ENCODE peak calls at places on chromosomes 1 and 21, in six cellular contexts. P, S, X, G, J and C are unnamed samples.

GRCh38 chr1:202586018-202586821 is 124.0 kb downstream of the SYT2 start:
- DNase-seq in P (no peak), G (peak), X (no peak), S (peak), J (no peak), C (peak)

GRCh38 chr1:172399369-172400072 is 21.0 kb upstream of the C1orf105 start:
- DNase-seq in S (peak), X (peak), P (peak), J (peak), G (peak), C (peak)

GRCh38 chr1:96445296-96445695 is 276.3 kb upstream of the PTBP2 start:
- DNase-seq in X (no peak), J (no peak), G (no peak), S (no peak), P (peak), C (no peak)

GRCh38 chr1:53656916-53657170 is 82.1 kb downstream of the GLIS1 start:
- DNase-seq in G (no peak), S (no peak), P (no peak), X (no peak), J (no peak), C (no peak)

GRCh38 chr1:58576727-58577675 is at the start of gene TACSTD2:
- DNase-seq in P (peak), G (no peak), X (peak), J (no peak), S (peak), C (peak)

GRCh38 chr1:167797005-167797404 is 75.2 kb downstream of the MPZL1 start:
- DNase-seq in J (no peak), X (peak), S (peak), G (no peak), P (peak), C (peak)

GRCh38 chr1:151639466-151639865 is 27.6 kb downstream of the SNX27 start:
- DNase-seq in S (peak), J (no peak), X (no peak), P (no peak), G (no peak), C (peak)

GRCh38 chr1:214331827-214332423 is 51.0 kb downstream of the SMYD2 start:
- DNase-seq in P (peak), J (peak), X (peak), S (peak), G (peak), C (peak)

GRCh38 chr1:53619088-53619810 is 119.7 kb downstream of the GLIS1 start:
- DNase-seq in S (no peak), P (no peak), G (no peak), X (no peak), J (no peak), C (no peak)

GRCh38 chr1:177495878-177496277 is 325.1 kb downstream of the BRINP2 start:
- DNase-seq in J (no peak), S (no peak), P (peak), G (no peak), X (no peak), C (peak)

GRCh38 chr1:18176619-18177018 is 69.0 kb downstream of the IGSF21 start:
- DNase-seq in S (no peak), X (no peak), P (peak), G (no peak), J (no peak), C (no peak)

GRCh38 chr21:33821580-33822322 is 93.9 kb downstream of the ATP5PO start:
- DNase-seq in P (no peak), S (no peak), G (no peak), J (no peak), X (no peak), C (no peak)

GRCh38 chr1:63955746-63956145 is 181.9 kb downstream of the ROR1 start:
- DNase-seq in J (no peak), S (no peak), P (no peak), G (no peak), X (no peak), C (peak)

GRCh38 chr1:147292012-147292411 is 49.5 kb downstream of the CHD1L start:
- DNase-seq in G (no peak), X (no peak), P (no peak), J (no peak), S (no peak), C (peak)

GRCh38 chr1:215887618-215888017 is 320.5 kb downstream of the KCTD3 start:
- DNase-seq in J (no peak), G (no peak), S (no peak), P (no peak), X (no peak), C (no peak)

GRCh38 chr1:67230539-67230938 is 64.3 kb downstream of the IL23R start:
- DNase-seq in G (no peak), P (no peak), X (no peak), S (no peak), J (no peak), C (no peak)

GRCh38 chr1:233544304-233544703 is 69.6 kb upstream of the KCNK1 start:
- DNase-seq in S (no peak), J (peak), X (no peak), P (no peak), G (no peak), C (no peak)

GRCh38 chr1:222769968-222770620 is 33.1 kb downstream of the FAM177B start:
- DNase-seq in S (no peak), G (no peak), P (no peak), J (no peak), X (no peak), C (peak)

GRCh38 chr1:18711561-18712253 is 81.1 kb downstream of the PAX7 start:
- DNase-seq in X (no peak), S (no peak), P (no peak), J (no peak), G (no peak), C (no peak)

GRCh38 chr1:157156058-157156541 is 17.9 kb upstream of the ETV3 start:
- DNase-seq in J (peak), S (peak), P (peak), X (peak), G (peak), C (peak)

GRCh38 chr1:97092824-97093223 is 371.2 kb downstream of the PTBP2 start:
- DNase-seq in J (no peak), P (no peak), G (no peak), S (no peak), X (no peak), C (no peak)

GRCh38 chr1:44327679-44328491 is 27.2 kb downstream of the ERI3 start:
- DNase-seq in S (peak), P (no peak), X (peak), J (no peak), G (peak), C (peak)

GRCh38 chr21:29117372-29117955 is 13.0 kb upstream of the MAP3K7CL start:
- DNase-seq in J (peak), X (no peak), P (no peak), S (no peak), G (no peak), C (no peak)

GRCh38 chr1:31753623-31754349 is 10.4 kb downstream of the ADGRB2 start:
- DNase-seq in X (no peak), J (no peak), S (peak), P (no peak), G (peak), C (peak)

GRCh38 chr1:156689960-156690672 is 12.9 kb upstream of the NES start:
- DNase-seq in S (peak), X (no peak), J (no peak), P (peak), G (no peak), C (peak)

GRCh38 chr1:231420959-231421615 is 1.0 kb downstream of the EGLN1 start:
- DNase-seq in S (peak), X (peak), J (peak), G (peak), P (peak), C (peak)

GRCh38 chr1:6503884-6504602 is 12.6 kb upstream of the PLEKHG5 start:
- DNase-seq in P (no peak), X (no peak), G (peak), S (no peak), J (no peak), C (no peak)

GRCh38 chr1:6500446-6501406 is 9.3 kb upstream of the PLEKHG5 start:
- DNase-seq in S (no peak), J (no peak), P (no peak), X (no peak), G (peak), C (no peak)

GRCh38 chr1:6501414-6501813 is 9.9 kb upstream of the PLEKHG5 start:
- DNase-seq in J (no peak), X (no peak), P (no peak), S (no peak), G (peak), C (no peak)

GRCh38 chr1:6504887-6505286 is 13.4 kb upstream of the PLEKHG5 start:
- DNase-seq in S (no peak), X (no peak), G (no peak), P (no peak), J (no peak), C (no peak)

DNA sequence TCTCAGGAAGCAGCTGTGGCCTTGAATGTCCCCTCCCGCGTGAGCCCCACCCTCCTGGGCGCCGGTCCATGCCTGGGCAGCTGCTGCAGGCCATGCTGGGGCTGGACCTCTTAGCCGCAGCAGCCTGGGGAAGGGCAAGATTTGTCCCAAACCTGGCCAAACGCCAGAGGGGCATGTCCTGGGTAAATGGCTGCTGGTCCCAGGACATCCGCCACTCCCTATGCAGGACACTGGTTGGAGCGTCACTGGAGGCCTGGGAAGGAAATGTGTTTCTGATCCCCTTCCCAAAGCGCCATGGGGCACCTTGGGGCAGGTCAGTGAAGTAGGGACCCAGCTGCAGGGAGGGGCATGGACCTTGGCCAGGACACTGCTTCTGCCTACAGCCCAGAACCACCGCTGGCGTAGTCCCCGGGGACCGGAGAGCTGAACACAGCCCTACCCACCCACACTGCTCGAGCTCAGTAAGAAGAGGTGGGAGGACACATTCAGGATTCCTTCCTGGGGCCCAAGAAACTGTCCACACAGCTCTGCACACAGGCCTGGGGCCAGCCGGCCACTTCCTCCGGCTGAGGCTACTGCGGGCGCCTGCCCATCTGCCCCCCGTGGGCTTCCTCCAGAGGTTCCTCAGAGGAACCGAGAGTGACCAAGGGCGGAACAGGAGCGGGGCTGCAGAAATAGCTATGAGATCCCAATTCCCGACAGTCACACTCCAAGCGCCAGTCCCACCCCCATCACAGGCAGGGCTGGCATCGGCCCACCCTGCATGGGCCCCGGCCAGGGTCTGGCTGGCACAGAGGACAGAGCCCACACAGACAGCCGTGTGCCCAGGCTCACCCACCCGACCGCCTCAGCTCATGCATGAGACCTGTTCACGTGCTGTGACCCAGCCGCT is 10.8 kb upstream of the PLEKHG5 start:
- DNase-seq in X (no peak), P (no peak), G (peak), J (no peak), S (no peak), C (peak)
- H3K4me2 ChIP-seq in X (no peak), P (no peak), G (no peak), J (no peak), S (no peak), C (no peak)

GRCh38 chr21:35102488-35103407 is 53.6 kb upstream of the RUNX1 start:
- DNase-seq in P (no peak), G (no peak), S (no peak), J (no peak), X (no peak), C (no peak)
- TF ChIP-seq EZH2phosphoT487 in P (no peak), G (no peak), S (no peak), J (no peak), X (no peak), C (no peak)

DNA sequence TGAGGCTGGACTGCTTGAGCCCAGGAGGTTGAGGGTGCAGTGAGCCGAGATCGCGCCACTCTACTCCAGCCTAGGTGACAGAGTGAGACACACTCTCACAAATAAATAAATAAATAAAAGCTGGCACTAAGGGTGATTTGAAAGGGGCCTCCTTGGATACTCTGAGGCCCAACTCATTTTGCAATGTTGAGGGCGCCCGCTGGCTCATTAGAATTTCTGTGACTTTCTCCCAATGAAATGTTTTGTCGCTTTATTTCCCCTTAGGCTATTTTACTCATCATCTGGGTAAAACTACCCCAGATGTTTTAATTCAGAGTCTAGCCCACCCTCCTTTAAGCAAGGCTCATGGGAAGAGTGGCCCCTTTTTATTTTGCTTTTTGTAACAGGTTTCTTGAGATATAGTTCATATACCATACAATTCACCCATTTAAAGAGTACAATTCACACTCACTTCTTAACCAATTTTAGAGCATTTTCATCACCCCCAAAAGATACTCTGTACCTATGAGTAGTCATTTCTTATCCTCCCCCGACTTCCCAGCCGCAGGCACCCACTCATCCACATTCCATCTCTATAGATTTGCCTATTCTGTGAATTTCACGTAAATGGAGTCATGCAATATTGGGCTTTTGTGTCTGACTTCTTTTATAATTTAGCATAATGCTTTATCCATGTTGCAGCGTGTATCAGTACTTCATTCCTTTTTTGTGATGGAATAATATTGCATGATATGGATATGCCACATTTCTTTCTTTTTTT is 259.1 kb downstream of the KAZN start:
- DNase-seq in P (no peak), X (no peak), S (no peak), J (no peak), G (no peak), C (peak)
- H3K4me2 ChIP-seq in P (no peak), X (peak), S (no peak), J (no peak), G (no peak), C (no peak)

DNA sequence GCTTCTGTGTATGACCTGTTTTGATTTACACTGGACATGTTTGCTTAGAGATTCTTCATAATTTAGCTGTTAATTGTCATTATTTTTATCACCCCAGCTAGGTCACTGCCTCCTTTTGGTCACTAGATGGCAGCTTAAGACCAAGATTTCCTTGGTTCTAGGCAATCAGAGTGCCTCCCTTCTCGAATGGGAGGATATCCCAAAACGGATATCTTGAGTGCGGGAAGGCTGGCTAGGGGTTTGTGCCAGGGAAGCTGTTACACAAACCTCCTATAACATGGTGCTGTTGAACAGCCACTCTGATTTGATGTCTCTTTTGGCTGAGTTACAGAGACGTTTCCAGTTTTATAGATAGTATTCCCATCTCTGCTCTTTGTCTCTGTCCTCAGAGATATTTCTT is 283.5 kb downstream of the S1PR1 start:
- DNase-seq in J (peak), S (peak), G (peak), X (peak), P (peak), C (peak)
- TF ChIP-seq EZH2phosphoT487 in J (no peak), S (no peak), G (no peak), X (no peak), P (no peak), C (no peak)

GRCh38 chr1:82161651-82162238 is 361.0 kb downstream of the ADGRL2 start:
- DNase-seq in G (no peak), J (no peak), S (peak), X (no peak), P (no peak), C (no peak)
- H3K4me2 ChIP-seq in G (no peak), J (no peak), S (peak), X (no peak), P (no peak), C (peak)

GRCh38 chr1:2499986-2500596 is 24.0 kb downstream of the PLCH2 start:
- DNase-seq in G (peak), X (no peak), J (no peak), P (no peak), S (no peak), C (no peak)
- TF ChIP-seq EZH2phosphoT487 in G (no peak), X (no peak), J (no peak), P (no peak), S (no peak), C (no peak)

DNA sequence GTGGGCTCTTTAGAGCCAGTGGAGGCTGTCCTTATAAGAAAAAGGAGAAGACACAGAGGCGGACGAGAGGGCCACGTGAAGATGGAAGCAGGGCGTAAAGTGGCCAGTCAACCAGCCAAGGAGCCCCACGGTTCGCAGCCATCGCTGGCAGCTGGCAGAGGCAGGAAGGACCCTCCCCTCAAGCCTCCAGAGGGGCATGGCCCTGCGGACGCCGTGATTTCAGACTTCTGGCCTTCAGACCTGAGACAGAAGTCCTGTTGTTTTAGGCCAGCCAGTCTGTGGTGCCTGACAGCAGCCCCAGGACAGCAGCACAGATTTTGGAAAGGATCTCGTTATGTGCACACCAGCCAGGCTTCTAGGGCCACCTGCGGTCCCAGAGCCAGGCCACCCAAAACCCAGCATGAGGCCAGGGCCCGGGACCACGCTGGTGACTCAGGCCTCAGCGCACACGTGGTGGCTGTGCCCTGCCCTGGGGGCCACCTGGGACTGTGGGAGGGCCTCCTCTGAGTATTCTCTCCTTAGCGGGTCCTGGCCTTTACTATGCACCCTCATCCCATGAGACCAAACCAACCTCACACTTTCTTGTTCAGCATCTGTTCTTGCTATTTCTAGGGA is 10.1 kb downstream of the WNT9A start:
- DNase-seq in X (no peak), S (no peak), G (no peak), P (no peak), J (no peak), C (no peak)
- H3K4me2 ChIP-seq in X (no peak), S (no peak), G (no peak), P (no peak), J (no peak), C (no peak)